ENCODE peak calls at places on chromosomes 11 and 22, in nine cellular contexts. B, G, R, L, F, T, N, M and K are unnamed samples.

GRCh38 chr22:16961477-16962186 is 46.4 kb downstream of the GAB4 start:
- DNase-seq in B (no peak), G (no peak), R (no peak), L (no peak), F (no peak), T (peak), N (no peak), M (no peak), K (no peak)

GRCh38 chr11:106503901-106504300 is 426.4 kb downstream of the AASDHPPT start:
- DNase-seq in B (no peak), G (no peak), R (no peak), L (peak), F (no peak), T (no peak), N (no peak), M (no peak), K (no peak)

GRCh38 chr22:23058481-23059336 is 11.6 kb upstream of the GNAZ start:
- DNase-seq in B (no peak), G (no peak), R (peak), L (no peak), F (no peak), T (no peak), N (no peak), M (no peak), K (peak)

GRCh38 chr22:37044634-37045625 is 6.6 kb upstream of the KCTD17 start:
- DNase-seq in B (no peak), G (no peak), R (no peak), L (no peak), F (no peak), T (no peak), N (no peak), M (no peak), K (no peak)

GRCh38 chr11:73186294-73186850 is 31.7 kb upstream of the P2RY2 start:
- DNase-seq in B (no peak), G (no peak), R (peak), L (no peak), F (no peak), T (no peak), N (no peak), M (no peak), K (no peak)

GRCh38 chr11:75272821-75273301 is 32.3 kb downstream of the TPBGL start:
- DNase-seq in B (no peak), G (no peak), R (peak), L (no peak), F (no peak), T (no peak), N (no peak), M (no peak), K (no peak)

GRCh38 chr11:72643547-72643946 is 30.7 kb downstream of the PDE2A start:
- DNase-seq in B (peak), G (no peak), R (peak), L (peak), F (no peak), T (no peak), N (peak), M (no peak), K (no peak)

GRCh38 chr22:39362932-39363331 is 13.1 kb downstream of the SYNGR1 start:
- DNase-seq in B (no peak), G (no peak), R (no peak), L (no peak), F (no peak), T (no peak), N (no peak), M (no peak), K (no peak)

GRCh38 chr11:68523743-68524142 is 63.2 kb downstream of the PPP6R3 start:
- DNase-seq in B (no peak), G (no peak), R (no peak), L (no peak), F (no peak), T (no peak), N (no peak), M (no peak), K (no peak)

GRCh38 chr11:8309862-8310261 is 46.2 kb upstream of the LMO1 start:
- DNase-seq in B (no peak), G (no peak), R (no peak), L (no peak), F (peak), T (no peak), N (no peak), M (no peak), K (no peak)

GRCh38 chr11:128503231-128503991 is 83.9 kb downstream of the ETS1 start:
- DNase-seq in B (peak), G (no peak), R (no peak), L (peak), F (no peak), T (no peak), N (peak), M (no peak), K (no peak)

GRCh38 chr11:12056112-12056511 is 47.7 kb upstream of the DKK3 start:
- DNase-seq in B (no peak), G (no peak), R (no peak), L (no peak), F (no peak), T (no peak), N (no peak), M (no peak), K (no peak)

GRCh38 chr11:60978546-60979380 is 7.3 kb downstream of the CD6 start:
- DNase-seq in B (no peak), G (no peak), R (no peak), L (no peak), F (no peak), T (no peak), N (no peak), M (no peak), K (no peak)

GRCh38 chr11:14409891-14410290 is 50.9 kb upstream of the RRAS2 start:
- DNase-seq in B (no peak), G (no peak), R (no peak), L (no peak), F (no peak), T (no peak), N (no peak), M (no peak), K (no peak)

GRCh38 chr11:225734-226453 is 10.2 kb downstream of the SIRT3 start:
- DNase-seq in B (no peak), G (no peak), R (peak), L (peak), F (no peak), T (peak), N (peak), M (no peak), K (no peak)

GRCh38 chr22:17891427-17892167 is 117.3 kb upstream of the BID start:
- DNase-seq in B (no peak), G (peak), R (peak), L (no peak), F (peak), T (peak), N (no peak), M (peak), K (no peak)

GRCh38 chr22:29639096-29639495 is 35.7 kb downstream of the NF2 start:
- DNase-seq in B (no peak), G (no peak), R (no peak), L (no peak), F (no peak), T (no peak), N (no peak), M (no peak), K (no peak)

GRCh38 chr11:126687477-126687876 is 313.1 kb downstream of the KIRREL3 start:
- DNase-seq in B (no peak), G (no peak), R (no peak), L (no peak), F (no peak), T (no peak), N (no peak), M (no peak), K (no peak)

GRCh38 chr11:34013893-34014571 is 37.5 kb upstream of the CAPRIN1 start:
- DNase-seq in B (no peak), G (no peak), R (no peak), L (no peak), F (no peak), T (no peak), N (no peak), M (no peak), K (no peak)

GRCh38 chr11:3107608-3108182 is 50.5 kb upstream of the CARS1 start:
- DNase-seq in B (no peak), G (no peak), R (peak), L (no peak), F (peak), T (no peak), N (no peak), M (no peak), K (peak)

GRCh38 chr22:28594076-28594783 is 85.4 kb downstream of the TTC28 start:
- DNase-seq in B (no peak), G (no peak), R (no peak), L (no peak), F (no peak), T (no peak), N (no peak), M (no peak), K (no peak)

GRCh38 chr11:93238956-93239355 is 41.2 kb upstream of the SLC36A4 start:
- DNase-seq in B (no peak), G (no peak), R (no peak), L (no peak), F (no peak), T (no peak), N (no peak), M (no peak), K (no peak)

GRCh38 chr11:93234602-93235207 is 36.9 kb upstream of the SLC36A4 start:
- DNase-seq in B (peak), G (peak), R (peak), L (peak), F (peak), T (peak), N (peak), M (peak), K (peak)

GRCh38 chr11:93236741-93237675 is 39.2 kb upstream of the SLC36A4 start:
- DNase-seq in B (peak), G (no peak), R (no peak), L (peak), F (peak), T (no peak), N (peak), M (peak), K (no peak)
- TF ChIP-seq CTCF in B (peak), G (no peak), R (peak), L (peak), F (peak), T (peak), N (peak), M (peak), K (no peak)

DNA sequence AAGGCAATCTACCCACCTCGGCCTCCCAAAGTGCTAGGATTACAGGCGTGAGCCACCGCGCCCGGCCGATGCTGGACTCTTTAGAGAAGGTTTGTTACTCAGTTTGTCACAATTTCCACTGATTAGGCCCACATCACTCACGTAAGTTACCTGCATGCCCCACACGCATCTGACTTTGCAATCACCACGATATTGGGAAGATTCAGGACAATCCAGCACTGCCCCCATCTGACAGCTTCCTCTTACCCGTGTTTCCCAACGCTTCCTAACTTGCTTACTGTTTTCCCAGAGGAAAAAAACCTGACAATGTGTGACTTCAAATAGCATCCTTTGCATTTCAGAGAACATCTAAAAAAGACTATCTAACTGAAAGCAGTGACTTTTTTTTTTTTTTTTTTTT is 21.8 kb upstream of the EIF3M start:
- DNase-seq in B (no peak), G (no peak), R (no peak), L (no peak), F (peak), T (no peak), N (no peak), M (no peak), K (no peak)
- TF ChIP-seq CTCF in B (no peak), G (no peak), R (no peak), L (no peak), F (peak), T (no peak), N (no peak), M (peak), K (no peak)

GRCh38 chr22:46798041-46798365 is 35.6 kb downstream of the TBC1D22A start:
- DNase-seq in B (no peak), G (no peak), R (peak), L (no peak), F (no peak), T (no peak), N (no peak), M (no peak), K (no peak)

GRCh38 chr22:46795845-46796565 is 33.6 kb downstream of the TBC1D22A start:
- DNase-seq in B (no peak), G (no peak), R (peak), L (no peak), F (no peak), T (no peak), N (no peak), M (no peak), K (no peak)

GRCh38 chr22:46796566-46797195 is 34.2 kb downstream of the TBC1D22A start:
- DNase-seq in B (no peak), G (no peak), R (peak), L (no peak), F (no peak), T (no peak), N (no peak), M (no peak), K (no peak)

GRCh38 chr22:46798366-46799057 is 36.1 kb downstream of the TBC1D22A start:
- DNase-seq in B (peak), G (peak), R (peak), L (peak), F (peak), T (peak), N (peak), M (peak), K (peak)

DNA sequence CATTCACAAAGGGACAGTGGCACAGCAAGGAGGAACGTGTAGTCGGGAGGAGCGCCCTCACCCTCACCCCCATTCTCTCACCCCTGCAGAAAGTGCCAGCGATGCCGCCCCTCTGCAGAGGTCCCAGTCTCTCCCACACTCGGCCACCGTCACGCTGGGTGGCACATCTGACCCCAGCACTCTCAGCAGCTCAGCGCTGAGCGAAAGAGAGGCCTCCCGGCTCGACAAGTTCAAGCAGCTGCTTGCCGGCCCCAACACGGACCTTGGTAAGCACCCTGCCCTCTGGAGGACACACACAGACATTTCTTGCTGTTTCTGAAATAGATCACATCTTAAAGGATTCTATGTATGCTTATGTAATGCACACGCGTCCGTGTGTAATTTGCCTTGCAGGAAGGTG is 34.9 kb downstream of the TBC1D22A start:
- DNase-seq in B (peak), G (no peak), R (peak), L (peak), F (peak), T (no peak), N (peak), M (no peak), K (no peak)
- TF ChIP-seq CTCF in B (peak), G (no peak), R (no peak), L (peak), F (peak), T (no peak), N (peak), M (peak), K (no peak)

DNA sequence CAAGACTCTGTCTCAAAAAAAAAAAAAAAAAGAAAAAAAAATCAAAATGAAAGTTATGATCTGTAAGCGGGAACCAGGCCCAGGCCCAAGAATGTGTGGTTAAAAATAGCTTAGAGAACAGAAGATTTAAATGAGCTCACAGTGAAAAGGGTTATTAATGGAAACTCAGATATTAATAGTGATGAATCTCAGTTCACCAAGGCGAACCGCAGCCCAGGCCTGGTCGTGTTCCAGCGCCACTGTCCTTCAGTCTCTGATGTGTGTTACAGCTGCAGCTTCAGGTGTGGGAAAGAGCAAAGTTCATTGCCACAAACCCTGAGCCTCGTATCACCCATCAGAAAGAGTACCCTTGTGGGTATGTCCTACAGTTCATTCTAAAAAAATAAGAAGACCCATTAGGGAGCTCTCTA is 107.1 kb downstream of the GAB2 start:
- DNase-seq in B (no peak), G (peak), R (peak), L (no peak), F (no peak), T (peak), N (peak), M (peak), K (no peak)
- TF ChIP-seq CTCF in B (no peak), G (no peak), R (no peak), L (no peak), F (no peak), T (no peak), N (no peak), M (no peak), K (no peak)

DNA sequence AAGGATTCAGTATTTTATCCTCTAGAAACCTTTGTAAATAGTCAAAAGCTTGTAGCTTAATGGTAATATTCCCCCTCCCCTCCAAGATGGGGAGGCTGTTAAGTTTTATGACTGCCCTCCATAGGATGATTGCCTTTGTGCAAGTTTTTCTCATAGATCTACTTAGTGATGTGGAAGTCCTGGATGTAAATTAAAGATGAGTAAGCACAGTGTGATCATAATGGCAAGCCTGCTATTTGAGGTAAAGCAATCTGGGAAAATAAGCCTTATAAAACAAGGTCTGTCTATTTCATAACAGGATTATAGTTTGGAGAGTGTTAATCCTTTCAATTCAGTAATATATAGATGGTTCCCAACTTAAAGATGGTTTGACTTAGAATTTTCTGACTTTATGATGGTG is 216.3 kb downstream of the DDX10 start:
- DNase-seq in B (no peak), G (no peak), R (no peak), L (no peak), F (no peak), T (no peak), N (no peak), M (no peak), K (no peak)
- TF ChIP-seq CTCF in B (no peak), G (no peak), R (no peak), L (no peak), F (no peak), T (no peak), N (no peak), M (no peak), K (no peak)

GRCh38 chr22:35727436-35727835 is 9.8 kb downstream of the APOL5 start:
- DNase-seq in B (no peak), G (no peak), R (no peak), L (no peak), F (no peak), T (no peak), N (no peak), M (no peak), K (no peak)
- TF ChIP-seq CTCF in B (no peak), G (no peak), R (no peak), L (no peak), F (no peak), T (no peak), N (no peak), M (peak), K (no peak)